ENCODE peak calls at places on chromosomes 3 and 15, in seven cellular contexts. L, V, X, U, H, N and D are unnamed samples.
A peak's percentile ranks its signal among the peaks of the same experiment; 100 is the strongest.

GRCh38 chr3:48504051-48504946 is at the start of gene SHISA5:
- DNase-seq in X (peak; percentile 61), H (peak; percentile 83), L (peak; percentile 89), U (peak; percentile 65), N (peak; percentile 68), V (peak; percentile 81), D (no peak)

GRCh38 chr3:13133011-13133410 is 59.8 kb upstream of the IQSEC1 start:
- DNase-seq in L (no peak), X (no peak), V (no peak), N (no peak), U (no peak), H (no peak), D (no peak)

GRCh38 chr3:171393032-171393744 is 67.0 kb downstream of the TNIK start:
- DNase-seq in N (peak; percentile 74), H (no peak), V (no peak), X (peak; percentile 34), L (no peak), U (no peak), D (no peak)

GRCh38 chr3:177860236-177860635 is 663.0 kb upstream of the TBL1XR1 start:
- DNase-seq in V (no peak), X (no peak), N (no peak), U (no peak), H (no peak), L (no peak), D (no peak)

GRCh38 chr15:83379574-83379973 is 67.6 kb upstream of the SH3GL3 start:
- DNase-seq in H (no peak), N (no peak), U (no peak), L (no peak), X (peak; percentile 39), V (no peak), D (no peak)

GRCh38 chr3:86774082-86774691 is 216.8 kb downstream of the VGLL3 start:
- DNase-seq in N (peak; percentile 52), L (no peak), X (no peak), U (no peak), H (no peak), V (no peak), D (no peak)

GRCh38 chr3:75101329-75102147 is 487.1 kb upstream of the CNTN3 start:
- DNase-seq in L (no peak), V (no peak), X (peak; percentile 77), U (no peak), N (peak; percentile 51), H (no peak), D (no peak)

GRCh38 chr3:141746962-141747361 is 8.9 kb downstream of the RNF7 start:
- DNase-seq in H (no peak), V (no peak), L (no peak), U (no peak), X (no peak), N (no peak), D (no peak)

GRCh38 chr3:185807455-185808068 is 17.3 kb downstream of the IGF2BP2 start:
- DNase-seq in L (no peak), N (no peak), H (no peak), X (peak; percentile 82), U (no peak), V (no peak), D (no peak)

GRCh38 chr3:170914690-170915089 is 6.3 kb upstream of the EIF5A2 start:
- DNase-seq in U (no peak), L (no peak), N (no peak), V (no peak), X (no peak), H (no peak), D (no peak)

GRCh38 chr3:33749546-33750215 is 31.6 kb upstream of the CLASP2 start:
- DNase-seq in V (no peak), L (no peak), U (no peak), N (no peak), H (no peak), X (no peak), D (no peak)

GRCh38 chr3:128987297-128987696 is 6.6 kb downstream of the CFAP92 start:
- DNase-seq in X (no peak), U (no peak), H (no peak), N (no peak), L (no peak), V (no peak), D (no peak)

GRCh38 chr3:12415014-12415653 is 69.1 kb upstream of the TSEN2 start:
- DNase-seq in V (no peak), L (no peak), N (no peak), H (no peak), U (no peak), X (no peak), D (no peak)

GRCh38 chr3:139303216-139303615 is 40.6 kb upstream of the MRPS22 start:
- DNase-seq in N (no peak), U (no peak), L (no peak), H (no peak), V (no peak), X (no peak), D (no peak)

GRCh38 chr3:34396288-34396687 is 597.9 kb downstream of the PDCD6IP start:
- DNase-seq in V (no peak), X (no peak), H (no peak), N (no peak), U (no peak), L (no peak), D (no peak)

GRCh38 chr15:71736286-71736947 is 73.9 kb upstream of the NR2E3 start:
- DNase-seq in V (no peak), H (no peak), N (no peak), X (no peak), L (no peak), U (no peak), D (no peak)

GRCh38 chr15:63826513-63826912 is 7.2 kb downstream of the HERC1 start:
- DNase-seq in V (no peak), U (no peak), X (no peak), L (no peak), N (peak; percentile 20), H (no peak), D (no peak)

GRCh38 chr3:128343287-128344045 is 123.2 kb downstream of the DNAJB8 start:
- DNase-seq in H (peak; percentile 51), U (no peak), V (no peak), N (peak; percentile 90), X (peak; percentile 61), L (no peak), D (no peak)

GRCh38 chr3:10740954-10741353 is 75.1 kb upstream of the SLC6A11 start:
- DNase-seq in H (no peak), U (no peak), L (no peak), N (no peak), X (no peak), V (no peak), D (no peak)

GRCh38 chr3:119695480-119695879 is 7.3 kb upstream of the CFAP91 start:
- DNase-seq in H (no peak), X (no peak), L (no peak), U (no peak), V (no peak), N (no peak), D (no peak)

GRCh38 chr3:62169871-62170660 is 203.3 kb downstream of the FEZF2 start:
- DNase-seq in N (no peak), X (no peak), H (no peak), L (no peak), U (no peak), V (no peak), D (no peak)

GRCh38 chr3:185714085-185714484 is 110.8 kb downstream of the IGF2BP2 start:
- DNase-seq in L (no peak), N (no peak), V (no peak), H (no peak), U (no peak), X (no peak), D (no peak)

GRCh38 chr15:51077565-51078153 is 17.0 kb downstream of the TNFAIP8L3 start:
- DNase-seq in N (peak; percentile 14), X (peak; percentile 91), H (no peak), L (peak; percentile 71), U (peak; percentile 62), V (peak; percentile 83), D (no peak)

GRCh38 chr3:62103531-62103930 is 269.8 kb downstream of the FEZF2 start:
- DNase-seq in V (no peak), X (no peak), H (no peak), U (no peak), L (no peak), N (no peak), D (no peak)

GRCh38 chr15:70530906-70531305 is 232.5 kb downstream of the UACA start:
- DNase-seq in L (no peak), V (no peak), N (no peak), X (no peak), H (no peak), U (no peak), D (no peak)
- TF ChIP-seq CTCF in L (no peak), V (no peak), N (no peak), X (no peak), H (no peak), U (no peak), D (no peak)

DNA sequence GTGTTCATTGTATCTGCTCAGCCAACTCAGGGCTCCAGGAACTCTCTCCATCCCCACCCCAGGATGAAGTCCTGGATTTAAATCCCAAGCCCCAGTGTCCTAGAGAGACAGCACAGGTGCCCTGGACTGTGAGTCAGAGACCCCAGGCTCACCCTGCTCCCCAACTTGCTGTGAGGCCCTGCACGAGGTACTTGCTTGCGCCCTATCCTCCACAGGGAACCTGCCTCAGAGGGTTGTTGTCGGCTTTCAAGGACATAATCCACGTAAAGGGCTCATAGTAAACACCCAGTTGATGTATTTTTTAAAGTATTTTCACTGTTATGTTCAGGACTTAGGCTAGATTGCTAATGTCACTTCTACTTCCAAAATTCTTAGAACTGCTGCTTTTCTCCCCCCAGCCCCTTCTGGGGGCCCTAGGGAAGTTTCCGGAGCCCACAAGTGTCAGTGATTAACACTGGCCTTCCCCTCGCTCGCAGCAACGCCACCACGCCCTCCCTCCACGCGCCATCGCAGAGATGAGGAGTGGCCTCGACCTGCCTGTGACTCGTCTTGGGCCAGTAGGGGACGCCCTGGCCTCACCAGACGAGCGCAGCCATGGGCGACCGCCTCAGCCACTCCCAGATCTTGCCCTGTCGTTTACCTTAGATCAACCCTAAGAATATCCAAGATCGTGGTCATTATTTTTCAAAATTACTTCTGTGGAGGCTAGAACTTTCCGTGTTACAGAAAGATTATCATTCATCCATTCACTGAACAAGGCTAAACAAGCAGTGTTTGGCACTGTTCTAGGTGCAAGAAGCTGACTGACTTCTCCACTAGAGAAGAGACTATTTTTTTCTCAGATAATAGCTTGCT is 6.0 kb upstream of the SRP14 start:
- DNase-seq in V (peak; percentile 88), U (peak; percentile 80), H (no peak), N (peak; percentile 89), L (peak; percentile 89), X (peak; percentile 81), D (peak; percentile 71)
- TF ChIP-seq CTCF in V (peak; percentile 99), U (peak; percentile 89), H (peak; percentile 99), N (peak; percentile 83), L (peak; percentile 79), X (peak; percentile 98), D (peak; percentile 81)

DNA sequence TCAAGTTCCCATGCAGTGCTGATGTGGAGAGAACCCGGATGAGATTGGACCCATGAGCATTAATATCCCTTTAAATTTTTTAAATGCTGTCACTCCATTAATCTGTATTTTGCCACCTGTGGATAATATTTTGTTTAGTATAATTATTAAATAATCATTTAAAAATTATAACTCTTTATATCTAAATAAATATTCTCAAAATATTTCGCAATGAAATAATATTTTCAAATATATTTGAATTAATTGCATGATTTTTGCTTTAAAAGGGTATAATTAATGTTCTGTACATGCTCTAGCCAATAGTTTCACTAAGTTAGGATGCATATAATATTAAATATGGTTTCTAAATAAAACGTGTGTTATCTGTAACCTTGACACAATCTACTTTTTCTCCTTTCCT is 1274.6 kb upstream of the CADM2 start:
- DNase-seq in L (no peak), X (no peak), N (no peak), U (no peak), H (no peak), V (no peak), D (no peak)
- TF ChIP-seq CTCF in L (no peak), X (no peak), N (no peak), U (no peak), H (no peak), V (no peak), D (no peak)

GRCh38 chr3:100006570-100007271 is 107.6 kb downstream of the FILIP1L start:
- DNase-seq in U (no peak), X (no peak), N (no peak), V (no peak), L (no peak), H (no peak), D (no peak)
- TF ChIP-seq CTCF in U (no peak), X (no peak), N (no peak), V (no peak), L (no peak), H (peak; percentile 68), D (peak; percentile 18)